ENCODE peak calls at places on chromosome 6, in four cellular contexts. Z is HepG2, L is GM12878, H is K562. O is an unnamed sample.

GRCh38 chr6:159716247-159717086 is 10.8 kb upstream of the WTAP start:
- DNase-seq in Z (no peak), L (no peak), H (no peak), O (no peak)

GRCh38 chr6:165652766-165653165 is 10.3 kb downstream of the PDE10A start:
- DNase-seq in Z (no peak), L (no peak), H (no peak), O (no peak)

GRCh38 chr6:6230286-6230685 is 90.2 kb downstream of the F13A1 start:
- DNase-seq in Z (peak; percentile 16), L (no peak), H (peak; percentile 19), O (no peak)

GRCh38 chr6:75207211-75207984 is 1.5 kb upstream of the COL12A1 start:
- DNase-seq in Z (no peak), L (no peak), H (no peak), O (no peak)

GRCh38 chr6:7978736-7979135 is 68.1 kb upstream of the TXNDC5 start:
- DNase-seq in Z (no peak), L (no peak), H (no peak), O (no peak)

GRCh38 chr6:128569737-128570438 is 49.5 kb upstream of the PTPRK start:
- DNase-seq in Z (no peak), L (no peak), H (no peak), O (no peak)

GRCh38 chr6:118705799-118706481 is 54.5 kb upstream of the CEP85L start:
- DNase-seq in Z (no peak), L (peak; percentile 30), H (peak; percentile 58), O (no peak)

GRCh38 chr6:85240787-85241186 is 209.1 kb upstream of the NT5E start:
- DNase-seq in Z (no peak), L (no peak), H (no peak), O (no peak)

GRCh38 chr6:132236281-132236680 is 165.0 kb downstream of the MOXD1 start:
- DNase-seq in Z (no peak), L (no peak), H (no peak), O (no peak)

GRCh38 chr6:128073389-128073788 is 172.5 kb upstream of the THEMIS start:
- DNase-seq in Z (no peak), L (no peak), H (no peak), O (no peak)

GRCh38 chr6:170207586-170207985 is 83.3 kb downstream of the DLL1 start:
- DNase-seq in Z (no peak), L (no peak), H (no peak), O (no peak)

GRCh38 chr6:37994238-37994637 is 174.7 kb downstream of the ZFAND3 start:
- DNase-seq in Z (no peak), L (no peak), H (no peak), O (no peak)

GRCh38 chr6:125944434-125944816 is 12.1 kb upstream of the HINT3 start:
- DNase-seq in Z (peak; percentile 98), L (no peak), H (peak; percentile 30), O (no peak)

GRCh38 chr6:27228963-27229477 is 18.5 kb upstream of the PRSS16 start:
- DNase-seq in Z (no peak), L (no peak), H (no peak), O (no peak)

GRCh38 chr6:143727035-143727434 is 49.3 kb downstream of the PHACTR2 start:
- DNase-seq in Z (no peak), L (no peak), H (peak; percentile 50), O (no peak)

GRCh38 chr6:165439928-165440554 is 130.6 kb upstream of the C6orf118 start:
- DNase-seq in Z (peak; percentile 21), L (no peak), H (peak; percentile 20), O (no peak)

GRCh38 chr6:47669684-47670515 is 28.5 kb upstream of the ADGRF4 start:
- DNase-seq in Z (no peak), L (no peak), H (no peak), O (no peak)

GRCh38 chr6:18262812-18263560 is 1.3 kb downstream of the DEK start:
- DNase-seq in Z (peak; percentile 31), L (peak; percentile 78), H (peak; percentile 56), O (no peak)

GRCh38 chr6:110180228-110181008 is at the start of gene CDC40:
- DNase-seq in Z (peak; percentile 78), L (no peak), H (peak; percentile 75), O (no peak)

GRCh38 chr6:13428528-13429405 is 58.6 kb downstream of the GFOD1 start:
- DNase-seq in Z (no peak), L (peak; percentile 27), H (peak; percentile 16), O (no peak)

GRCh38 chr6:56708810-56709597 is 66.3 kb upstream of the DST start:
- DNase-seq in Z (peak; percentile 66), L (no peak), H (peak; percentile 45), O (no peak)

GRCh38 chr6:117448732-117449131 is 23.0 kb upstream of the ROS1 start:
- DNase-seq in Z (no peak), L (no peak), H (no peak), O (no peak)

GRCh38 chr6:56538851-56539250 is 103.8 kb downstream of the DST start:
- DNase-seq in Z (no peak), L (no peak), H (no peak), O (no peak)

GRCh38 chr6:157314705-157315321 is 8.5 kb downstream of the TMEM242 start:
- DNase-seq in Z (peak; percentile 76), L (peak; percentile 42), H (peak; percentile 79), O (no peak)

GRCh38 chr6:168025831-168026325 is 28.4 kb downstream of the KIF25 start:
- DNase-seq in Z (no peak), L (no peak), H (no peak), O (peak; percentile 37)

GRCh38 chr6:134216304-134217029 is 101.4 kb downstream of the SGK1 start:
- DNase-seq in Z (no peak), L (no peak), H (peak; percentile 48), O (no peak)

GRCh38 chr6:151044465-151045441 is 179.3 kb downstream of the MTHFD1L start:
- DNase-seq in Z (peak; percentile 93), L (no peak), H (no peak), O (peak; percentile 56)

GRCh38 chr6:16737389-16737788 is 23.9 kb downstream of the ATXN1 start:
- DNase-seq in Z (no peak), L (no peak), H (no peak), O (no peak)

GRCh38 chr6:72623808-72624207 is 1.9 kb downstream of the KCNQ5 start:
- DNase-seq in Z (no peak), L (no peak), H (no peak), O (no peak)

GRCh38 chr6:163947276-163947675 is 532.8 kb downstream of the QKI start:
- DNase-seq in Z (no peak), L (no peak), H (no peak), O (no peak)

GRCh38 chr6:163946437-163946836 is 531.9 kb downstream of the QKI start:
- DNase-seq in Z (no peak), L (no peak), H (no peak), O (no peak)

GRCh38 chr6:163943647-163944395 is 529.3 kb downstream of the QKI start:
- DNase-seq in Z (no peak), L (no peak), H (no peak), O (peak; percentile 36)

GRCh38 chr6:163944897-163945296 is 530.4 kb downstream of the QKI start:
- DNase-seq in Z (no peak), L (no peak), H (no peak), O (no peak)

GRCh38 chr6:163945813-163946212 is 531.3 kb downstream of the QKI start:
- DNase-seq in Z (no peak), L (no peak), H (no peak), O (no peak)
- TF ChIP-seq HDAC6 in Z (no peak), L (no peak), H (no peak), O (no peak)

DNA sequence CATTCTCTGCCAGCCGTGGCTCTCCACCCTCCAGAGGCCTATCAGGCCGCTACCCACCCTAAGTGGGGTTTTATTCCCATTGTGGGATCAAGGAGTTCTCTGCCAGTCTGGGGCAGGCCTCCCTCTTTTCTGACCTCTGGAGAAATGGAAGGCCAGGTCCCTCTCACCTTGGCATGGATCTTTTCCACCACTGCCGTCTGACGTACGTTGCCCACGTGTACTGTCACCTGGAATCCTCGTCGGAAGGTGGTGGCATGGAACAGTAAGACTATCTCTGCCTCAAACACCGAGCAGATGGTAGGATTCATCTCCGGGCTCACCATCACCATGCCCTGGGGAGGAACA is 7.3 kb downstream of the GTPBP2 start:
- DNase-seq in Z (no peak), L (no peak), H (no peak), O (no peak)
- TF ChIP-seq HDAC6 in Z (no peak), L (no peak), H (no peak), O (no peak)

DNA sequence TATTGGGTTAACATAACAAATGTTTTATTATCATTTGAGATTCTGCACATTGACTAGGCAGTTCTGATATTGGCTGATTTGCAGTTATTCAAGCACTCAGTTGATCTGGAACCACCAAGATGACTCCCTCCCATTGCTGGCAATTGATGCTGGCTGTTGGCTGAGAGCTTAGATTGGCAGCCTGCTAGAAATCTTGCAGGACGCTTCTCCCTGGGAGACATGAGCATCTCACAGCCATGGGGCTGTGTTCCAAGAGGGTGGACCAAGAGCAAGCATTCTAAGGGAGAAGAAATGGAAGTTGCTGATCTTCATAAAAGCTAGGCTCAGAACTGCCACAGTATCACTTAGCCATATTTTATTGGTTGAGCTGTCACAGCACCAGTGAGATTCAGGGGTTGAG is 233.5 kb upstream of the ID4 start:
- DNase-seq in Z (no peak), L (no peak), H (no peak), O (no peak)
- TF ChIP-seq HDAC6 in Z (no peak), L (no peak), H (no peak), O (no peak)

GRCh38 chr6:30556714-30556963 is 350 bp upstream of the GNL1 start:
- DNase-seq in Z (no peak), L (no peak), H (peak; percentile 97), O (no peak)

GRCh38 chr6:30554962-30555361 is 1.3 kb downstream of the GNL1 start:
- DNase-seq in Z (no peak), L (no peak), H (peak; percentile 38), O (no peak)

GRCh38 chr6:30555428-30556005 is 772 bp downstream of the GNL1 start:
- DNase-seq in Z (no peak), L (no peak), H (peak; percentile 67), O (no peak)

GRCh38 chr6:30556964-30557682 is at the start of gene PRR3:
- DNase-seq in Z (peak; percentile 94), L (peak; percentile 80), H (peak; percentile 93), O (peak; percentile 60)

GRCh38 chr6:30556006-30556713 is at the start of gene GNL1:
- DNase-seq in Z (peak; percentile 94), L (peak; percentile 79), H (peak; percentile 99), O (peak; percentile 98)
- TF ChIP-seq HDAC6 in Z (no peak), L (no peak), H (no peak), O (no peak)

DNA sequence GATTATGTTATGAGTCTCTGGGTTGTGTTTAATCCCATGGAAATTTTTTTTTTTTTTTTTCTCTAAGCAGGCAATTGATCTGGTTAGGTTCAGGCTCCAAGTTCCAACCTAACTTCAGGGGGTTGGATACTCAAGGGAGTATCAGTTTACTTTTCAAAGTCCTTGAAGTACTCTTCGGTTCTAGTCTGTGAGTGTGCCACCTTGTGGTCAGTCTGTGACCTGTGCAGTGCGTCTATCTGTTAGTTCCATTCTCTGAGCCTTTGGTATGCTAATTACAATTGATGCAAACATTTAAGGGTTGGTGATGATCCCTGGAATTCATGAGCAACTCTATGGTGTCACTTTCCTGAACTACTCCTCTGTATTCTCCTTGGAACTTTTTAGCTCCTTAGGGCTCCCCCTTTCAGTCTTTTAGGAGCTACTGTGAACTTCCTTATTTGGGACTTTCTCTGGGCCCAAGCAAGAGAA is 342.0 kb downstream of the SOX4 start:
- DNase-seq in Z (peak; percentile 36), L (no peak), H (peak; percentile 69), O (no peak)
- TF ChIP-seq HDAC6 in Z (no peak), L (no peak), H (no peak), O (no peak)